ENCODE peak calls at places on chromosomes 7 and 10, in ten cellular contexts. A, S, N, P, O, X, B, G, W and E are unnamed samples.

GRCh38 chr10:90674927-90675326 is 182.9 kb downstream of the HTR7 start:
- DNase-seq in W (no peak), A (no peak), B (peak), S (no peak), X (no peak), G (peak), N (no peak), P (no peak), O (peak), E (no peak)

GRCh38 chr10:48614481-48615383 is 9.9 kb upstream of the ARHGAP22 start:
- DNase-seq in X (no peak), B (no peak), G (no peak), S (no peak), A (peak), O (no peak), P (no peak), N (no peak), W (no peak), E (no peak)

GRCh38 chr7:92723978-92724377 is 112.4 kb downstream of the CDK6 start:
- DNase-seq in G (no peak), S (no peak), N (no peak), P (no peak), A (no peak), W (no peak), O (no peak), X (peak), B (no peak), E (peak)

GRCh38 chr7:148921189-148921588 is 37.1 kb upstream of the EZH2 start:
- DNase-seq in N (no peak), X (peak), P (no peak), W (no peak), O (no peak), A (no peak), S (no peak), B (no peak), G (no peak), E (no peak)

GRCh38 chr7:139108256-139109187 is 998 bp downstream of the ZC3HAV1 start:
- DNase-seq in N (peak), O (no peak), W (no peak), A (peak), X (peak), B (no peak), G (peak), S (peak), P (peak), E (no peak)

GRCh38 chr10:10353326-10353725 is 664.3 kb upstream of the CELF2 start:
- DNase-seq in S (no peak), A (no peak), P (no peak), W (no peak), X (no peak), N (no peak), O (no peak), B (no peak), G (no peak), E (no peak)

GRCh38 chr10:43160067-43160918 is 22.0 kb downstream of the CSGALNACT2 start:
- DNase-seq in S (no peak), W (no peak), A (no peak), O (no peak), N (no peak), G (peak), X (no peak), B (no peak), P (no peak), E (no peak)

GRCh38 chr10:110006358-110007170 is 1.2 kb upstream of the ADD3 start:
- DNase-seq in N (peak), X (peak), P (peak), S (peak), A (peak), B (peak), O (no peak), G (peak), W (no peak), E (no peak)

GRCh38 chr10:13775786-13776780 is 189.3 kb downstream of the PRPF18 start:
- DNase-seq in O (peak), N (no peak), X (no peak), A (no peak), B (no peak), S (no peak), P (no peak), G (peak), W (no peak), E (no peak)

GRCh38 chr7:26199301-26200112 is 1.0 kb downstream of the HNRNPA2B1 start:
- DNase-seq in W (peak), X (peak), O (no peak), B (no peak), S (peak), N (peak), A (no peak), G (no peak), P (peak), E (no peak)

GRCh38 chr7:37494940-37495339 is 46.3 kb upstream of the ELMO1 start:
- DNase-seq in P (no peak), G (no peak), X (no peak), O (no peak), B (no peak), N (no peak), S (no peak), W (no peak), A (no peak), E (no peak)

GRCh38 chr7:91941450-91941849 is 788 bp downstream of the AKAP9 start:
- DNase-seq in X (peak), G (peak), P (no peak), O (no peak), W (peak), A (no peak), B (no peak), N (peak), S (peak), E (no peak)

GRCh38 chr10:26031300-26031699 is 97.3 kb downstream of the MYO3A start:
- DNase-seq in O (no peak), P (no peak), G (no peak), N (no peak), B (no peak), X (no peak), W (no peak), S (no peak), A (no peak), E (no peak)

GRCh38 chr10:26887611-26888215 is 27.0 kb upstream of the ABI1 start:
- DNase-seq in B (no peak), A (no peak), W (no peak), X (no peak), G (no peak), N (no peak), P (no peak), O (no peak), S (no peak), E (no peak)

GRCh38 chr10:71600856-71601255 is 118.7 kb downstream of the C10orf105 start:
- DNase-seq in N (no peak), X (no peak), S (no peak), A (no peak), B (no peak), O (no peak), W (no peak), P (peak), G (peak), E (no peak)

GRCh38 chr10:22666287-22667092 is 47.9 kb downstream of the PIP4K2A start:
- DNase-seq in X (no peak), B (no peak), N (no peak), G (peak), W (no peak), O (no peak), A (no peak), S (no peak), P (no peak), E (no peak)

GRCh38 chr10:5550621-5551530 is 26.1 kb downstream of the CALML3 start:
- DNase-seq in B (no peak), W (no peak), N (no peak), G (peak), O (no peak), A (no peak), X (no peak), P (no peak), S (no peak), E (no peak)

GRCh38 chr7:88095-88926 is 104.1 kb upstream of the FAM20C start:
- DNase-seq in X (no peak), P (peak), G (no peak), A (no peak), B (no peak), O (no peak), S (no peak), W (peak), N (no peak), E (no peak)

GRCh38 chr10:114653926-114654325 is 4.1 kb downstream of the ABLIM1 start:
- DNase-seq in S (no peak), X (no peak), O (no peak), W (no peak), B (no peak), P (no peak), A (no peak), G (no peak), N (peak), E (no peak)

GRCh38 chr7:155741061-155741460 is 71.2 kb downstream of the SHH start:
- DNase-seq in S (no peak), O (no peak), G (no peak), B (no peak), X (no peak), A (no peak), N (no peak), W (no peak), P (no peak), E (peak)

GRCh38 chr7:155738104-155738503 is 74.2 kb downstream of the SHH start:
- DNase-seq in S (no peak), X (no peak), A (no peak), O (no peak), W (no peak), N (no peak), P (no peak), B (no peak), G (no peak), E (no peak)

GRCh38 chr7:155737590-155737989 is 74.7 kb downstream of the SHH start:
- DNase-seq in B (no peak), P (no peak), W (no peak), A (no peak), O (no peak), N (no peak), G (no peak), X (no peak), S (no peak), E (no peak)

GRCh38 chr7:155738652-155739537 is 73.4 kb downstream of the SHH start:
- DNase-seq in G (peak), S (peak), B (no peak), O (peak), N (peak), X (peak), P (peak), A (peak), W (peak), E (no peak)

DNA sequence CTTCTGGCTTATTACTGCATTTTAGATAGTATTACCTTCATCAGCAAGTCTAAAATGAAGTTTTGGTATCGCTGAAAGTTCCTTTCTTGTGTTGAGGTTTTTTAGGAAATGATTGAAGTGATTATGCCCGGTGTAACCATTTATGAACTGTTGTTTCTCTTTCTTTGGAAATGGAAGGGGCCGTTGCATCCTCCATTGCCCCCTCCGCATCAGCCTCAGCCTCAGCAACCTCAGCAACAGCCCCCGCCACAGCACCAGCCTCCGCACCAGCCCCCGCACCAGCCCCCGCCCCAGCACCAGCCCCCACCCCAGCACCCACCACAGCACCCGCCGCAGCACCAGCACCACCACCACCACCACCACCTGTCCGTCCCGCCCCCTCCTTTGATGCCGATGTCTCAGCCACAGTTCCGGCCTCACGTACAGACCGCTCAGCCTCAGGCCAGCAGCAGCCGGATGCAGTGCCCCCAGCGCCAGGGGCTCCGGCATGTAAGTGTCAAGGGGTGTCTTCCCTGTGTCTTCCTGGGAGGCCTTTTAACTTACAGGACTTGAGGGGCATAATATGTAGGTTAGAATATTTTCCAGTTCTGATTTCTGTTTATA is 72.6 kb downstream of the SHH start:
- DNase-seq in W (no peak), S (no peak), N (no peak), A (no peak), O (no peak), G (no peak), B (no peak), P (no peak), X (no peak), E (no peak)
- H3K27ac ChIP-seq in W (no peak), S (no peak), N (no peak), A (no peak), O (no peak), G (no peak), B (no peak), P (no peak), X (no peak), E (no peak)

GRCh38 chr10:101229275-101230184 is at the start of gene LBX1:
- DNase-seq in N (no peak), A (no peak), W (peak), G (no peak), O (no peak), B (no peak), X (no peak), S (no peak), P (no peak), E (no peak)

GRCh38 chr10:101226888-101227736 is 2.2 kb downstream of the LBX1 start:
- DNase-seq in A (no peak), G (no peak), O (no peak), N (no peak), S (no peak), P (no peak), W (no peak), X (no peak), B (no peak), E (no peak)

GRCh38 chr10:101230185-101230917 is 1.1 kb upstream of the LBX1 start:
- DNase-seq in A (no peak), G (no peak), O (no peak), B (no peak), S (no peak), W (peak), P (no peak), N (no peak), X (no peak), E (no peak)

GRCh38 chr10:101227765-101228681 is 1.2 kb downstream of the LBX1 start:
- DNase-seq in O (no peak), X (no peak), G (no peak), B (no peak), P (no peak), W (peak), S (no peak), N (no peak), A (peak), E (no peak)

GRCh38 chr10:101228682-101229274 is 485 bp downstream of the LBX1 start:
- DNase-seq in B (no peak), A (peak), W (peak), S (no peak), P (no peak), G (no peak), X (no peak), O (no peak), N (no peak), E (no peak)
- H3K4me3 ChIP-seq in B (peak), A (peak), W (peak), S (peak), P (no peak), G (no peak), X (peak), O (no peak), N (peak), E (no peak)

GRCh38 chr7:44473295-44473694 is 17.2 kb downstream of the NUDCD3 start:
- DNase-seq in S (no peak), W (no peak), P (no peak), X (no peak), B (no peak), A (no peak), N (no peak), O (no peak), G (peak), E (no peak)
- H3K27ac ChIP-seq in S (no peak), W (no peak), P (no peak), X (no peak), B (no peak), A (no peak), N (no peak), O (no peak), G (no peak), E (no peak)

GRCh38 chr7:7581531-7582179 is 15.0 kb downstream of the MIOS start:
- DNase-seq in X (peak), G (no peak), B (no peak), A (no peak), P (no peak), S (no peak), N (no peak), O (no peak), W (peak), E (peak)
- H3K4me3 ChIP-seq in X (no peak), G (no peak), B (no peak), A (no peak), P (no peak), S (no peak), N (no peak), O (no peak), W (peak), E (no peak)

DNA sequence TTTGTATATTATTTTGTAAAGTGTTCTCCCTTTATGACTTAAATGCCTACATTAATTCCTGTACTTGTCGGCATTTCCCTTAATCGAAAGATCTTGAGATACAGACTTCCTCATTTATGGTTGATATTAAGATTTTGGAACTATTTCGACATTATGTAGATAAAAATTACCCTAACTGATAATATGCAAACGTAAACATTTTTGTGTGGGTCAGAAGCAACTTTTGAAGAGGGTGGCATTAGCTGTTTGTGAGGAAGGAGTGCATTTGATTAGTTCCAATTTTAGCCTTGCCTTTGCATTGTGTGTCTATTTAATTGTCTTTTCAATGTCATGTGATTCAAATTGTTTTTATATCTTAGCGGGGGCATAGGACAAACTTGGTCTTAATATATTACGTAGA is 114.7 kb downstream of the BICC1 start:
- DNase-seq in S (no peak), O (no peak), W (no peak), A (no peak), P (no peak), X (no peak), B (no peak), G (no peak), N (no peak), E (no peak)
- H3K27ac ChIP-seq in S (no peak), O (no peak), W (no peak), A (no peak), P (no peak), X (no peak), B (no peak), G (no peak), N (no peak), E (no peak)

DNA sequence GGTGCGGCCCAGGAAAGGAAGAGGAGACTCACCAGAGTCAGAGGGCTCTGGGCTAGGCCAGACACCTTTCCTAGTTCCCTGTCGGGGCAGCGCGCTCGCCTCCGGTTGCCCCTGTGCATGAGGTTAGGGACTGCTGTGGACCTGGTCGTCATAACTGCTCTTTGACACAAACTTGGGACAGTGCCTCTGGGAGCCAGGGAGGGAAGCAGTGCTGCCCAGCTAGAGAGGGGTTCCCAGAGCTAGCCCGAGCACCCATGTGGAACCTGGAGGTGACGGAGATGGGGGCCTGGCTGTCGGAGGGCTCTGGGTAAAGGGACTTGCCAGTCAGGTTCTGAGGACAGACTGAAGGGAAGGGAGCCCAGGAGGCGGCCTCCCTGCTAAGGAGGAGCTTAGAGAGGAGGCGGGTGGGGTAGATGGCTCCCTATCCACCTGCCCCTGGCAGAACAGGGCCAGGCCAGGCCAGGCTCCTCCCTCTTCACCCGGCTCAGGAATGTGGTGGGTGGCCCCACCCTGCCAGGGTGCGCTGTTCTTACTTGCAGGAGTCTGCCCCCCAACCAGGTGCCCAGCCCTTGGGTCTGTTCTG is 29.7 kb downstream of the AGAP3 start:
- DNase-seq in N (no peak), O (no peak), X (peak), P (no peak), S (no peak), A (no peak), W (no peak), G (no peak), B (no peak), E (no peak)
- H3K4me3 ChIP-seq in N (peak), O (no peak), X (no peak), P (no peak), S (no peak), A (no peak), W (no peak), G (peak), B (no peak), E (peak)